ENCODE peak calls at places on chromosomes 5 and 9, in four cellular contexts. C, Y, B and U are unnamed samples.

GRCh38 chr9:110123364-110124095 is 84.4 kb downstream of the C9orf152 start:
- DNase-seq in C (no peak), Y (no peak), B (no peak), U (no peak)

GRCh38 chr9:126461608-126462007 is 135.0 kb downstream of the MVB12B start:
- DNase-seq in C (no peak), Y (no peak), B (no peak), U (no peak)

GRCh38 chr9:135308809-135309762 is 170.5 kb upstream of the PPP1R26 start:
- DNase-seq in C (no peak), Y (no peak), B (no peak), U (no peak)

GRCh38 chr5:11719888-11720481 is 184.3 kb downstream of the CTNND2 start:
- DNase-seq in C (no peak), Y (peak), B (no peak), U (no peak)

GRCh38 chr9:101307041-101307440 is 77.8 kb downstream of the BAAT start:
- DNase-seq in C (no peak), Y (no peak), B (peak), U (no peak)

GRCh38 chr5:11878846-11879245 is 25.4 kb downstream of the CTNND2 start:
- DNase-seq in C (no peak), Y (no peak), B (no peak), U (no peak)

GRCh38 chr9:112145886-112146285 is 29.2 kb downstream of the SUSD1 start:
- DNase-seq in C (no peak), Y (no peak), B (no peak), U (no peak)

GRCh38 chr9:33161589-33162132 is 5.5 kb downstream of the B4GALT1 start:
- DNase-seq in C (no peak), Y (peak), B (no peak), U (no peak)

GRCh38 chr9:96875460-96876142 is 21.3 kb upstream of the ZNF782 start:
- DNase-seq in C (no peak), Y (peak), B (peak), U (peak)

GRCh38 chr9:135134253-135135028 is 47.0 kb downstream of the OLFM1 start:
- DNase-seq in C (no peak), Y (no peak), B (no peak), U (no peak)

GRCh38 chr9:27125030-27125429 is 16.0 kb downstream of the TEK start:
- DNase-seq in C (peak), Y (peak), B (peak), U (no peak)

GRCh38 chr5:96869372-96869641 is 7.0 kb upstream of the ERAP2 start:
- DNase-seq in C (no peak), Y (no peak), B (no peak), U (no peak)

GRCh38 chr5:135439426-135440205 is 7.5 kb downstream of the DCANP1 start:
- DNase-seq in C (peak), Y (no peak), B (no peak), U (no peak)

GRCh38 chr9:1916676-1917075 is 98.5 kb upstream of the SMARCA2 start:
- DNase-seq in C (no peak), Y (no peak), B (no peak), U (no peak)

GRCh38 chr5:96110289-96110688 is 148.6 kb upstream of the ELL2 start:
- DNase-seq in C (no peak), Y (no peak), B (no peak), U (no peak)

GRCh38 chr5:179697108-179697507 is 1.7 kb upstream of the CANX start:
- DNase-seq in C (peak), Y (no peak), B (no peak), U (no peak)

GRCh38 chr5:1737790-1738405 is 61.7 kb downstream of the MRPL36 start:
- DNase-seq in C (no peak), Y (no peak), B (peak), U (peak)

GRCh38 chr5:168987540-168988300 is 313.2 kb downstream of the SLIT3 start:
- DNase-seq in C (peak), Y (peak), B (peak), U (peak)

GRCh38 chr5:102767864-102768263 is 12.8 kb downstream of the PAM start:
- DNase-seq in C (no peak), Y (no peak), B (no peak), U (no peak)

GRCh38 chr5:17398439-17398838 is 99.6 kb upstream of the TAF11L2 start:
- DNase-seq in C (no peak), Y (no peak), B (no peak), U (no peak)

GRCh38 chr9:82456621-82457020 is 468.0 kb downstream of the SPATA31D1 start:
- DNase-seq in C (no peak), Y (no peak), B (no peak), U (no peak)

GRCh38 chr5:170554566-170555267 is 50.9 kb downstream of the KCNIP1 start:
- DNase-seq in C (peak), Y (peak), B (no peak), U (no peak)

GRCh38 chr5:59485629-59486439 is 407.7 kb downstream of the PDE4D start:
- DNase-seq in C (no peak), Y (no peak), B (peak), U (no peak)

GRCh38 chr9:74953235-74953741 is 576 bp upstream of the C9orf40 start:
- DNase-seq in C (no peak), Y (no peak), B (peak), U (no peak)

GRCh38 chr9:74950456-74950855 is 2.3 kb downstream of the C9orf40 start:
- DNase-seq in C (no peak), Y (no peak), B (no peak), U (no peak)

GRCh38 chr9:74951725-74952151 is 974 bp downstream of the C9orf40 start:
- DNase-seq in C (peak), Y (peak), B (peak), U (no peak)

GRCh38 chr9:74951107-74951720 is 1.5 kb downstream of the C9orf40 start:
- DNase-seq in C (no peak), Y (no peak), B (no peak), U (no peak)

DNA sequence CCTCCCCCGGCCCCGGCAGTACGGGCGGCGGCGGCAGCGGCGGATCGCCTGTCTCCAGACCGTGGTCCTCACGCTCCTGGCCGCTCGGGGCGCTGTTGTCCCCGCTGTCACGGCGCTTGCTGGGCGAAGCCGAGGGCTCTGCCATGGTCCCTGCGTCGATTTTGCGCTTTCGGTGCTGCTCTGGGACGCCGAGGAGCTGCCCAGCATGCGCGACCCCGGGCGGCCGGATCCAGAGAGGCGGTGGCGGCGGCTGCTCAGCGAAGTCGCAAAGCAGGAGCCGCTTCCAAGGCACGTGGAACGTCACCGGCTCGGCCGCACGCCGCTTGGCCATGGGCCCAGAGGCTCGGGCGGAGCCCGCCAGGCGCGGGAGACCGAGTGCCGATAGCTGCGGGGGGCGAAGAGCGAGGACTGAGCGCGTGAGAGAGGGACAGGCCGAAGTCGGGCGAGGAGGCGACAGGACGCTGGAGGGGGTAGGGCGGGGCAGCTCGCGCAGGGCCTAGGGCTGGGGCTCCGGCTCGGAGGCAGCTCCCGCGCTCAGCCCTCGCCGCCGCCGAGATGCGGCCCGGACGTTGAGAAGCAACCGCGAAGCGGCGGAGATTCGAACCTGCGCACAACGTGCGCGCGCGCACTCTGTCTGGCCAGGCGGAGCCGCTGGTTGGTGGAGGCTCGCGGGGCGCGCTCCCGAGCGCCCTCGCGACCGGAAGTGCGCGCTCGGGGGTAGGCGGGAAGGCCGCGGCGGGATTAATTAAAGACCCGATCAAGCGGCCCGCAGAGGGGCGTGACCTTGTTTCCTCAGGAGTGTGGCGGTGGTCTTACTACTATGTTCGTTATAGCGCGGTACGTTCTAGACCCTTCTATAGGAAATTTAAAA is at the start of gene C9orf40:
- DNase-seq in C (peak), Y (peak), B (peak), U (peak)
- TF ChIP-seq POLR2A in C (peak), Y (peak), B (no peak), U (peak)

GRCh38 chr5:4661851-4662250 is 478.3 kb upstream of the ADAMTS16 start:
- DNase-seq in C (no peak), Y (no peak), B (no peak), U (no peak)
- TF ChIP-seq POLR2A in C (no peak), Y (no peak), B (no peak), U (no peak)

GRCh38 chr9:129080608-129081387 is at the start of gene DOLPP1:
- DNase-seq in C (peak), Y (peak), B (peak), U (peak)
- TF ChIP-seq POLR2A in C (peak), Y (peak), B (peak), U (peak)

GRCh38 chr9:130992059-130993032 is 16.6 kb upstream of the LAMC3 start:
- DNase-seq in C (no peak), Y (no peak), B (no peak), U (no peak)

GRCh38 chr9:130994546-130995398 is 14.2 kb upstream of the LAMC3 start:
- DNase-seq in C (no peak), Y (no peak), B (no peak), U (no peak)

GRCh38 chr9:130995399-130995941 is 13.5 kb upstream of the LAMC3 start:
- DNase-seq in C (no peak), Y (peak), B (peak), U (no peak)

GRCh38 chr9:130994135-130994534 is 14.8 kb upstream of the LAMC3 start:
- DNase-seq in C (no peak), Y (no peak), B (no peak), U (no peak)

GRCh38 chr9:130993303-130994030 is 15.5 kb upstream of the LAMC3 start:
- DNase-seq in C (no peak), Y (no peak), B (no peak), U (no peak)
- TF ChIP-seq POLR2A in C (no peak), Y (no peak), B (no peak), U (no peak)

GRCh38 chr5:68273717-68274409 is 58.3 kb downstream of the PIK3R1 start:
- DNase-seq in C (no peak), Y (no peak), B (no peak), U (no peak)
- TF ChIP-seq POLR2A in C (no peak), Y (no peak), B (no peak), U (peak)

GRCh38 chr5:43400082-43400481 is 12.1 kb downstream of the CCL28 start:
- DNase-seq in C (no peak), Y (no peak), B (no peak), U (no peak)

GRCh38 chr5:43401827-43402226 is 10.4 kb downstream of the CCL28 start:
- DNase-seq in C (no peak), Y (no peak), B (no peak), U (no peak)

GRCh38 chr5:43396762-43397304 is 15.4 kb downstream of the CCL28 start:
- DNase-seq in C (peak), Y (peak), B (peak), U (peak)
- TF ChIP-seq POLR2A in C (no peak), Y (peak), B (no peak), U (peak)

GRCh38 chr5:119417891-119418781 is 34.2 kb upstream of the HSD17B4 start:
- DNase-seq in C (no peak), Y (no peak), B (no peak), U (no peak)
- TF ChIP-seq POLR2A in C (no peak), Y (no peak), B (no peak), U (no peak)

DNA sequence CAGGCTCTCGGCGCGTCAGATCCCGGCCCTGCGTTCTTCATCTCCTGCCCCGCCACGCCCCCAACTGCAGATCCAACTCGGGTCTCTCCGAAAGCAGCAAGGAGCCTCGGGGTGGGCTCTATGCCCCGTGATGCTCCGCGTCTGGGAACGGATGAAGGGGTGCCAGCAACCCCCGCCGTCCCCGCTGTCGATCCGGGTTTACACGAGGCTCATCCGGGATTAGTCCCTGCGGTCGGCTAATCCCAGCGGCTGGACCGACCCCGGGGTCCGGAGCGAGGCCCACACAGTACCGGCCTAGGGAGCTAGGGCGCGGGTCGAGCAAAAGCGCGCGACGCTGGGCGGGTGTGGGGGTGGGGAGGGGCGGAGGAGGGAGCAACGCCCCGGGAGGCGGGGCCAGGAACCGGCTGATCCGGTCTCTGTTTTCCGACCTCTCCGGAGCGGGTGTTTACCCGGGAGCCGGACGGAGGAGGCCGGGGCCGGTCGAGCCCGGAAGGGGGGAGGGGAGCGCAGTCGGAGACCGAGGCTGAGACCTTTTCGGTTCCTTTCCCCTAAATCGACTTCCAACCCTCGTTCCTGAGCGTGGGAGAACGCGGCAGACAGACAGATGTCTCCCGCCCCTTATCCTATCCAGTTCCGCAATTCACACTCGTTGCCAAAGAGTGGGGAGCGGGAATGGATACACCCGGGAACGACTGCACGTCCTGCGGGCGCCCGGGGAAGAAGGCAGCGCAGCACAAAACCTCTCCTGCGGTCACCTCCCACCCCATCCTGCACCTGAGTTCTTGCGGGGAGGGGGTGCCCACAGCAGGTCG is 28.6 kb downstream of the PCDH1 start:
- DNase-seq in C (peak), Y (peak), B (peak), U (peak)
- TF ChIP-seq POLR2A in C (peak), Y (peak), B (peak), U (no peak)

DNA sequence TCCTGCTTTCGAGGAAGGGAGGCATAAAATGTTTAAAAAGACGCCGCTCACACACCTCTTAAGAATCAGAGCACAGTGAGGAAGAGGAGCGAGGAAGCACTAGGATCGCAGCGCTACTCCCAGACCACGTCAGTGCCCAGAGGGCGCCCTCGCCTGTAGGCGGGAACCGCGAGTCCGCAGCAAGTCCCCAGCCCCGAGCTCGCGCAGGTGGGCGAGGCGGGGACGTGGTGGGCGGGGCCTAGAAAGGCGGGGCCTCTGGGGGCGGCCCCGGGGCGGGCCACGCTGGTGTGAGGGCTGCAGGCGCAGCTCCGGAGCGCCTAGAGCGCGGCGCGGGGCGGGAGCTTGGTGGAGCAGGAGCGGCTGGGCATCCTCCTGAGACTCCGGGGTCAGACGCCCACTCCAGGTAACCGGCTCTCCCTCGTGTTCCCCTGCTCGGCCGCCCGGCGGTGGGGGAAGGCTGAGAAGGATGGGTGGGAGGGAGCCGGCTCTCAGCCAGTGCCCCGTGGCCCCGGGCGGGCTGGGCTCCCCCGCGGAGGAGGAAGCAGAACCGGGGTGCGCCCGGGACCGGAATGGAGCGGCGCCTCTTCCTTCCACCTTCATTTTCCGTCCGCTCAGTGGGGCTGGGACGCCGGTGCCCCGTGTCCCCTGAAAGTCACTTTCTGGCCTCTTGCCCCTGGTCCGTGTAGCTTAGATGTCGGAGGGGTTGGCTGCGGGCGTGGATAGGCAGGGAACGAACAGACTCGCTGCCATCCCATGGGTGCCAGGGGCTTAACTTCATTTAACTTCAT is at the start of gene GCNT1:
- DNase-seq in C (peak), Y (peak), B (peak), U (peak)
- TF ChIP-seq POLR2A in C (no peak), Y (peak), B (peak), U (peak)

GRCh38 chr5:35924950-35925722 is 13.3 kb downstream of the CAPSL start:
- DNase-seq in C (peak), Y (peak), B (peak), U (peak)
- TF ChIP-seq POLR2A in C (no peak), Y (no peak), B (no peak), U (no peak)